ENCODE peak calls at places on chromosome 21, in four cellular contexts. One of them, this sample, is unnamed.

GRCh38 chr21:46557919-46558392 is 46.9 kb downstream of the S100B start:
- DNase-seq in left ventricle myocardium inferior: no peak
- DNase-seq in cardiac fibroblast: no peak
- DNase-seq in neural progenitor cell: no peak
- DNase-seq in this sample: no peak

GRCh38 chr21:40335689-40336088 is 468.5 kb downstream of the PCP4 start:
- DNase-seq in neural progenitor cell: no peak
- DNase-seq in left ventricle myocardium inferior: no peak
- DNase-seq in cardiac fibroblast: no peak
- DNase-seq in this sample: no peak

GRCh38 chr21:46457801-46458314 is 833 bp upstream of the DIP2A start:
- DNase-seq in cardiac fibroblast: peak; percentile 56
- DNase-seq in left ventricle myocardium inferior: peak; percentile 41
- DNase-seq in neural progenitor cell: no peak
- DNase-seq in this sample: no peak

GRCh38 chr21:45632897-45633260 is 10.6 kb upstream of the PCBP3 start:
- DNase-seq in cardiac fibroblast: no peak
- DNase-seq in neural progenitor cell: no peak
- DNase-seq in left ventricle myocardium inferior: no peak
- DNase-seq in this sample: no peak

GRCh38 chr21:40793057-40793456 is 53.9 kb downstream of the DSCAM start:
- DNase-seq in cardiac fibroblast: no peak
- DNase-seq in neural progenitor cell: no peak
- DNase-seq in left ventricle myocardium inferior: no peak
- DNase-seq in this sample: no peak

GRCh38 chr21:43917515-43918384 is 52.7 kb downstream of the AGPAT3 start:
- DNase-seq in neural progenitor cell: no peak
- DNase-seq in cardiac fibroblast: no peak
- DNase-seq in left ventricle myocardium inferior: no peak
- DNase-seq in this sample: no peak

GRCh38 chr21:28770867-28771661 is 221.6 kb downstream of the LTN1 start:
- DNase-seq in cardiac fibroblast: peak; percentile 16
- DNase-seq in neural progenitor cell: no peak
- DNase-seq in left ventricle myocardium inferior: no peak
- DNase-seq in this sample: no peak

GRCh38 chr21:44085491-44086321 is 21.5 kb upstream of the PWP2 start:
- DNase-seq in cardiac fibroblast: peak; percentile 11
- DNase-seq in neural progenitor cell: no peak
- DNase-seq in left ventricle myocardium inferior: peak; percentile 36
- DNase-seq in this sample: no peak

GRCh38 chr21:39088831-39089380 is 94.3 kb downstream of the PSMG1 start:
- DNase-seq in cardiac fibroblast: peak; percentile 82
- DNase-seq in neural progenitor cell: no peak
- DNase-seq in left ventricle myocardium inferior: no peak
- DNase-seq in this sample: no peak
- TF ChIP-seq CTCF in cardiac fibroblast: no peak
- TF ChIP-seq CTCF in neural progenitor cell: no peak
- TF ChIP-seq CTCF in left ventricle myocardium inferior: peak; percentile 26
- TF ChIP-seq CTCF in this sample: no peak

DNA sequence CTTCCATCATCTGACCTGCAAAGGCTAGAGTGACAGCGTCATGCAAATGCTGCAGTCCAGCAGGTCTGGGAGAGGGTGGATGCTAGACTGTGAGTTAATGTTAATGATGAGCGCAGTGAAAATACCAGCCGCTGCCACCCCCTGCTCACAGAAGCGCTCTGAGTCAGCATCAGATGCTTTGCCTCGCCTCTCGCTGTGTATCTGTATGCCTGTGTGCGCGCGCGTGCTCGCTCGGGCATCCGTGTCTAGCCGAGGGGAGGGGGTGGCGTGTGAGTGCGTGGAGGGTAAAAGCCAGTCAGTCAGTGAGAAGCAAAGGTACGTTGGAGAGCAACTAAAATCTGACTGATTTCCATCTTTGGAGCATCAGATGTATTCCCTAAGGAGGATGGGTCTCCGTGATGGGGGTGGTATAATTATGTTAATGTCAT is 858.7 kb downstream of the USP25 start:
- DNase-seq in neural progenitor cell: peak; percentile 75
- DNase-seq in cardiac fibroblast: peak; percentile 88
- DNase-seq in left ventricle myocardium inferior: peak; percentile 46
- DNase-seq in this sample: peak; percentile 49
- H3K4me3 ChIP-seq in neural progenitor cell: peak overlapping the region; percentile 43
- H3K4me3 ChIP-seq in cardiac fibroblast: peak overlapping the region; percentile 58
- H3K4me3 ChIP-seq in left ventricle myocardium inferior: peak overlapping the region; percentile 61
- H3K4me3 ChIP-seq in this sample: peak overlapping the region; percentile 54

GRCh38 chr21:42829954-42830353 is 49.4 kb downstream of the WDR4 start:
- DNase-seq in cardiac fibroblast: no peak
- DNase-seq in left ventricle myocardium inferior: no peak
- DNase-seq in neural progenitor cell: no peak
- DNase-seq in this sample: no peak

GRCh38 chr21:42829417-42829816 is 49.9 kb downstream of the WDR4 start:
- DNase-seq in cardiac fibroblast: no peak
- DNase-seq in neural progenitor cell: no peak
- DNase-seq in left ventricle myocardium inferior: no peak
- DNase-seq in this sample: no peak

GRCh38 chr21:42833439-42833815 is 45.9 kb downstream of the WDR4 start:
- DNase-seq in left ventricle myocardium inferior: no peak
- DNase-seq in cardiac fibroblast: no peak
- DNase-seq in neural progenitor cell: peak; percentile 52
- DNase-seq in this sample: no peak

GRCh38 chr21:42827588-42827987 is 51.8 kb downstream of the WDR4 start:
- DNase-seq in neural progenitor cell: no peak
- DNase-seq in left ventricle myocardium inferior: no peak
- DNase-seq in cardiac fibroblast: no peak
- DNase-seq in this sample: no peak

GRCh38 chr21:42830456-42831455 is 48.6 kb downstream of the WDR4 start:
- DNase-seq in cardiac fibroblast: no peak
- DNase-seq in left ventricle myocardium inferior: no peak
- DNase-seq in neural progenitor cell: no peak
- DNase-seq in this sample: no peak
- TF ChIP-seq CTCF in cardiac fibroblast: peak; percentile 12
- TF ChIP-seq CTCF in left ventricle myocardium inferior: no peak
- TF ChIP-seq CTCF in neural progenitor cell: no peak
- TF ChIP-seq CTCF in this sample: no peak

DNA sequence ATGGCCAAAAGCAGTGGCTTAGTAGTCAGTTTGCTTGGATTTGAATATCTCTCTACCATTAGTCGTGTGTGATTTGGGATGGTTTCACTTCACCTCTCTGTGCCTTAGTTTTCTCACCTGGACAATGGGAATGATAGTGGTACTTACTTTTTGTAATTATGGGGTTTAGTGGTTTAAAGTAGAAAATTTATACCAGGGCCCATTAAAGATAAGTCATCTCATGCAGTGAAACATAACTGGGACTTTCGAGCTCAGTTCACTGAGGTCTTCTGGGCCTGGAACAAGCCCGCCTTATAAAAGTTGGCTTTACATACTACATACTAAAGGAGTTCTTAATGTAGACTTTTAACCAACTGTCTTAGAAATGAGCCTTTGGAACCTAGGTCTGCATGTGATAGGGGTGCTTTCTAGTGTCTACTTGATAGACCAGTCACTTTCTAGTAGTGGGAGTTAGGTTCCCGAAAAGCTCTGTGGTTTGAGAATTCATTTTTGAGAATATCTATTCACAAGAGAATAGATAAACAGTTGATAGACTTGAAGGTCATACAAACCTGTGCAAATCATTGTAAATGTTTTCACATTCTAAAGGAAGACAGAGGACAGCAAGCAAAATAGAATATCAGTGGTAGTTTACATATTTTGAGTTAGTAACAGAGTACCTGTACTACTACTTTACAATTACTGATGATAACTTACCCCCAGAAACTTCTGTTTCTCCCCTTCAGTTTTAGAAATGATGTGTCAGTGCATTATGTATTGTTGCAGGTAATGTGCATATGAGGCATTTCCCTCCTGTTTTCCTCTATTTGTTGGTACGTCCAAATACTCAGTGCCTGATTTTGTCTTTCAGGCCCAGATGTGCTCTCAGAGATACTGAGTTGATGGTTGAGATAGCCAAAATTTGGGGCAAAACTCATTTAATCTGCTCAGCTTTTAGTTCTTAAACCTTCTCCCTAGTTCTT is 48.0 kb downstream of the DYRK1A start:
- DNase-seq in left ventricle myocardium inferior: no peak
- DNase-seq in cardiac fibroblast: no peak
- DNase-seq in neural progenitor cell: no peak
- DNase-seq in this sample: no peak
- H3K4me3 ChIP-seq in left ventricle myocardium inferior: no peak overlapping the region
- H3K4me3 ChIP-seq in cardiac fibroblast: no peak overlapping the region
- H3K4me3 ChIP-seq in neural progenitor cell: no peak overlapping the region
- H3K4me3 ChIP-seq in this sample: no peak overlapping the region

GRCh38 chr21:27476696-27477095 is 509.8 kb upstream of the ADAMTS5 start:
- DNase-seq in left ventricle myocardium inferior: no peak
- DNase-seq in cardiac fibroblast: peak; percentile 68
- DNase-seq in neural progenitor cell: no peak
- DNase-seq in this sample: peak; percentile 19
- TF ChIP-seq CTCF in left ventricle myocardium inferior: peak; percentile 72
- TF ChIP-seq CTCF in cardiac fibroblast: peak; percentile 73
- TF ChIP-seq CTCF in neural progenitor cell: no peak
- TF ChIP-seq CTCF in this sample: peak; percentile 47

DNA sequence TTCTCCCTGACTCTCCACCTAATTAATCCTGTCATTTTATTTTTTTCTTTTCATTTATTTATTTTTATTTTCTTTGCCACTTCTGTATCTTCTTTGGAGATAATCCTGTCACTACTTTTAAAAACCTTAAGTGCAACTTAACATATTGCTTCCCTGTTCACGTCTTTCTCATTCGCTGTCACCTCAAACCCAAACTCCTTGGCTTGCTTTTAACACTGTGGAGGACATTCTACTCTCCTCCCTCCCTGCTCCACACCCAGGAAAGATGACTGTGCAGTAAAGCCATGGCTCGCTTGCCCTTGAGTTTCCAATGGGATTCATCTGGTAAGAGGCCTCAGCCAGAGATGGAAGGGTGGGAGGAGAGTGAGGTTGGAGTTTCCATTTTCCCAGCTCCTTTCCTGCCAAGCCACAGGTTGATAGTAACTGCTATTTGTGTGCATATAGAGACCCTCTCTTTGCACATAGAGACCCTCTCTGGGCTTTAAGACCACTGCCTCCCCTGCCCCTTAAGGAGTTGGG is 6.4 kb upstream of the BRWD1 start:
- DNase-seq in left ventricle myocardium inferior: no peak
- DNase-seq in cardiac fibroblast: peak; percentile 30
- DNase-seq in neural progenitor cell: no peak
- DNase-seq in this sample: no peak
- H3K4me3 ChIP-seq in left ventricle myocardium inferior: no peak overlapping the region
- H3K4me3 ChIP-seq in cardiac fibroblast: no peak overlapping the region
- H3K4me3 ChIP-seq in neural progenitor cell: no peak overlapping the region
- H3K4me3 ChIP-seq in this sample: no peak overlapping the region

DNA sequence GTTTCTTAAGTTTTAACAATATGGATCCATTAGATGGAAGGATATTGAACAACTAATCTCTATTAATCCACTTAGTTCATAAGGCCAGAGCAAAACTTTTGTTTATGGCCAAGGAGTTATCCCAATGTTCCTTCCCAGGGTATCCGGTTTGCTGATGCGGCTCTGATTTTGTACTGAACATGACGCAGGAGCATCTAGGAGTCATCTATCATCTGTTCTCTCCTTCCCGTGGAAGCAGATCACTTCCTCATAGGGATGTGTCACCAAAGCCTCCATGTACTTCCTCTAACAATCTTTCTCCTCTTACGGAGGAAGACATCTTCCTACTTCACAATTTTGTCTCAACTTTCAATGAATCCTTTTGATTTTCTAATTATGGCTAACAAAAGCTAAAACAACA is 206.6 kb downstream of the APP start:
- DNase-seq in left ventricle myocardium inferior: no peak
- DNase-seq in cardiac fibroblast: peak; percentile 63
- DNase-seq in neural progenitor cell: no peak
- DNase-seq in this sample: no peak
- TF ChIP-seq CTCF in left ventricle myocardium inferior: no peak
- TF ChIP-seq CTCF in cardiac fibroblast: no peak
- TF ChIP-seq CTCF in neural progenitor cell: no peak
- TF ChIP-seq CTCF in this sample: no peak

GRCh38 chr21:33069243-33069642 is 698 bp upstream of the OLIG1 start:
- DNase-seq in cardiac fibroblast: no peak
- DNase-seq in left ventricle myocardium inferior: no peak
- DNase-seq in neural progenitor cell: no peak
- DNase-seq in this sample: no peak

GRCh38 chr21:33069994-33070811 is at the start of gene OLIG1:
- DNase-seq in neural progenitor cell: peak; percentile 83
- DNase-seq in left ventricle myocardium inferior: peak; percentile 67
- DNase-seq in cardiac fibroblast: peak; percentile 16
- DNase-seq in this sample: no peak

GRCh38 chr21:33067045-33067444 is 2.9 kb upstream of the OLIG1 start:
- DNase-seq in cardiac fibroblast: no peak
- DNase-seq in left ventricle myocardium inferior: no peak
- DNase-seq in neural progenitor cell: no peak
- DNase-seq in this sample: no peak

GRCh38 chr21:33069645-33069993 is 322 bp upstream of the OLIG1 start:
- DNase-seq in cardiac fibroblast: no peak
- DNase-seq in neural progenitor cell: no peak
- DNase-seq in left ventricle myocardium inferior: no peak
- DNase-seq in this sample: no peak

DNA sequence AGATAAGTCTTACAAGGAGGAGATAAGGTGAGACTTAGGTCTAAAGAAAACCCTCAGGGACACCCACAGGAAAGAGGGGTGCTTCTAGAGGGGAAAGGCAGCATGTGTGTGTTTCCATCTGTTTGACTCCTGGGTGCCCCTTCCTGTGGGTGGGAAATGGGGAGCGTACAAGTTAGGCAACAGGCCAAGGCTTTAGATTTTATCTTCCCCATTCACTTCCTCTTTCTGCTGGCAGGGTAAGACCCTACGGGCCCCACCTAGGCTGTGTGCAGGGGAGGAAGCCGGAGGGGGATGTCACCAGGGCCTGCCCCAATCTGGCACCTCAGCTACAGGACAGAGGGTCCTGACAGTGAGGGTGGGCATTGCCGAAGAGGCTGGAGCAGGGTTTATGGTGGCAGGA is 2.5 kb upstream of the OLIG1 start:
- DNase-seq in left ventricle myocardium inferior: no peak
- DNase-seq in cardiac fibroblast: no peak
- DNase-seq in neural progenitor cell: no peak
- DNase-seq in this sample: no peak
- H3K4me3 ChIP-seq in left ventricle myocardium inferior: no peak overlapping the region
- H3K4me3 ChIP-seq in cardiac fibroblast: no peak overlapping the region
- H3K4me3 ChIP-seq in neural progenitor cell: no peak overlapping the region
- H3K4me3 ChIP-seq in this sample: no peak overlapping the region

This sample was measured in AG04449.